ENCODE peak calls at places on chromosomes 6 and 20, in seven cellular contexts. Q is CD4-positive, CD25-positive, alpha-beta regulatory T cell; G is sigmoid colon; B is heart right ventricle; H is transverse colon; Y is uterus; P is SK-N-SH. M is an unnamed sample. For H3K4me1, the result is how much of the 10 kb centered on the place peaks cover.

GRCh38 chr6:157921685-157922367 is 59.8 kb upstream of the SYNJ2 start:
- DNase-seq in Q (no peak), G (no peak), B (peak), H (no peak), Y (no peak), P (peak), M (no peak)

GRCh38 chr20:25275813-25276532 is 28.1 kb downstream of the PYGB start:
- DNase-seq in Q (no peak), G (peak), B (peak), H (no peak), Y (peak), P (no peak), M (no peak)

GRCh38 chr6:126127662-126128061 is 141.3 kb downstream of the TRMT11 start:
- DNase-seq in Q (no peak), G (no peak), B (no peak), H (no peak), Y (no peak), P (no peak), M (peak)

GRCh38 chr6:78363688-78364087 is 503.7 kb upstream of the IRAK1BP1 start:
- DNase-seq in Q (no peak), G (no peak), B (no peak), H (no peak), Y (no peak), P (peak), M (no peak)

GRCh38 chr6:119129148-119129967 is 50.9 kb upstream of the FAM184A start:
- DNase-seq in Q (peak), G (no peak), B (peak), H (no peak), Y (no peak), P (peak), M (peak)

GRCh38 chr6:41502607-41503434 is 43.4 kb upstream of the FOXP4 start:
- DNase-seq in Q (no peak), G (peak), B (peak), H (no peak), Y (peak), P (no peak), M (peak)

GRCh38 chr20:63968136-63968927 is 1.4 kb downstream of the ZNF512B start:
- DNase-seq in Q (no peak), G (peak), B (peak), H (peak), Y (peak), P (no peak), M (no peak)

GRCh38 chr6:106716966-106717365 is 87.6 kb downstream of the QRSL1 start:
- DNase-seq in Q (no peak), G (no peak), B (no peak), H (no peak), Y (no peak), P (no peak), M (no peak)

GRCh38 chr6:10256113-10256690 is 158.7 kb downstream of the TFAP2A start:
- DNase-seq in Q (no peak), G (no peak), B (no peak), H (no peak), Y (no peak), P (peak), M (peak)

GRCh38 chr6:132537145-132537544 is 932 bp upstream of the TAAR9 start:
- DNase-seq in Q (no peak), G (no peak), B (no peak), H (no peak), Y (no peak), P (no peak), M (no peak)

GRCh38 chr20:20130399-20130798 is 78.1 kb downstream of the CFAP61 start:
- DNase-seq in Q (no peak), G (no peak), B (no peak), H (no peak), Y (no peak), P (no peak), M (no peak)

DNA sequence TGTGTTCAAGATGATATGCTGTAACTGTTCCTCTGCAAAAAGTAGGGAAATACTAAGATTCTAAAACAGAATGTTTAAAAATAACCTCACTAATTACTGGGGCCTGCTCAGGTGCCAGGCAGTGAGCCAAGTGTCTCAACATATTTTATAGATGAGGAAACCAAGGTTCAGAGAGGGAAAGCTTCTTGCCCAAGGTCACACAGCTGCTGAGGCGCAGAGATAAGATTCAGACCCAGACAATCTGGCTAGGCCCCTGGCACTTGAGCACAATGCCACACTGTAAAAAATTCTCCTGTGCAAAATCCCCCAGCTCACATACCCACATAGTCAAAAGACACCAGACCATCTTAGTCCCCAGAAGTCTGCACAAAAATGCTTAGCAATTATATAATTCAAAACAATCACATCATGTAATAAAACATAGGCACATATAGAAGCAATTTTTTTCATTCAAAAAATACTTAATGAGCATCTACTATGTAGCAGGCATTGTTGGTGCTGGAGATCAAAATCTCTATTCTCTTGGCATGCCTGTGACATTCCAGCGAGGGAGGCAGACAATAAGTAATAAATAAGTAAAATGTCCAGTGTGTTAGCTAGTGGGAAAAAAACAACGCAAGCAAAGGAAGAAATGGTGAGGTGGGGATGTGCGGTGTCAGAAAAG is 10.3 kb downstream of the PREX1 start:
- DNase-seq in Q (no peak), G (no peak), B (no peak), H (no peak), Y (no peak), P (no peak), M (no peak)
- H3K4me1 ChIP-seq in Q (half or more), G (under half), B (under half), H (under half), Y (under half), P (under half), M (under half)

GRCh38 chr6:111845441-111845871 is 27.8 kb downstream of the FYN start:
- DNase-seq in Q (no peak), G (no peak), B (no peak), H (no peak), Y (no peak), P (no peak), M (no peak)
- H3K4me1 ChIP-seq in Q (half or more), G (under half), B (under half), H (under half), Y (under half), P (under half), M (half or more)

DNA sequence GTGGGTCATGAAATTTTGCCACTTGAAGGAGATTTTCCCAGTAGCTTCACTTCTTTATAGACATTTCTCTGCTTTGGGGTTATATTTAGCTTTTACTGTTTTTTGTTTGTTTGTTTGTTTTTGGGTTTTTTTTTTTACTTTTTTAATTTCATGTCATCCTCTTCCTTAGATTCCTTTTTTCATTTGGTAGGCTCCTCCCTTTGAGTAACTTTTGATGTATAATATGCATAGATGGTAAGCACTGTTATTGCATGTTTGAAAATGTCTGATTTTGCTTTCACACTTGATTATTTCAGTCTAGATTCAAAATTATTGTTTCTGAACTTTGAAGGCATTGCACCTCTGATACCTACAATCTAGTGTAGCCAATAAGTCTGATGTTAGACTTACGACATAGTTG is 37.6 kb downstream of the PLEKHG1 start:
- DNase-seq in Q (no peak), G (no peak), B (no peak), H (no peak), Y (no peak), P (no peak), M (no peak)
- H3K4me1 ChIP-seq in Q (under half), G (under half), B (under half), H (under half), Y (under half), P (under half), M (under half)

GRCh38 chr20:62872863-62873261 is 11.2 kb upstream of the TCFL5 start:
- DNase-seq in Q (no peak), G (no peak), B (no peak), H (no peak), Y (no peak), P (no peak), M (no peak)
- H3K4me1 ChIP-seq in Q (under half), G (under half), B (under half), H (under half), Y (under half), P (under half), M (under half)

DNA sequence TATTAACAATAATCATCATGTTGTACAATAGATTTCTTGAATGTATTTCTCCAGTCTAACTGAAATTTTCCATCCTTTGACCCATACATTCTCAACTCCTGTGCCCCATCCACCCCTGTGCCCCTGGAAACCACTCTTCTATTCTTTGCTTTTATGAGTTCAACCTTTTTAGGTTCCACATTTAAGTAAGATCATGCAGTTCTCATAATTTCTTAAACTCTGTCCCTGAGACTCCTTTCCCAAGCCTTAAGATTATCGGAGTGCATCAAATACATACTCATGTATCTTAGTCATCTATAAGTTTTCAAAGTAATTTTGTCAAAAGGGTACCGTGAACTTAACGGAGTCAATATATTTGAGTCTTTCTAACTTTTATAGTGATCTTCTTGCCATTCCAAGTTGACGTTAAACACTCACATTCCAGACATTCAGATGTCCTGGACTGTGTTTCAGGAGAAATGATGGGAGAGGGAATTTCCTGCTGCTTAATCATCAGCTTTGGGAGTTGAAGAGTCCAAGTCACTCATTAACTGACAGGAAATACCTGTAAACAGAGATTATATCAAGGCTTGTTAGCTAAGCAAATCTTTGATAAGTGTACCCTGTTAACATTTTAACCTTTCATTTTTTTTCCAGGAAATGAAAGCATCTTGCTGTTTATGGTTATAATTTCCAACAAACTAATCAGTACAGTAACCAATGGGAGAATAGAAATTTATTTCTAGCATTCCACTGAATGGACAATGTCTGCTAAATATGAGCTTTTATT is 73.3 kb downstream of the ADGRG6 start:
- DNase-seq in Q (no peak), G (no peak), B (no peak), H (no peak), Y (no peak), P (no peak), M (no peak)
- H3K4me1 ChIP-seq in Q (under half), G (under half), B (under half), H (under half), Y (under half), P (under half), M (under half)

M was measured in SJCRH30.